ENCODE peak calls at places on chromosomes 7 and 10, in seven cellular contexts. O is fibroblast of the aortic adventitia, A is AG04450, V is A549, X is progenitor cell of endocrine pancreas, Z is IMR-90, I is AG04449. Q is an unnamed sample.

GRCh38 chr10:88272186-88272585 is 310.9 kb downstream of the RNLS start:
- DNase-seq in O (no peak), A (no peak), V (no peak), X (no peak), Z (peak), I (no peak), Q (no peak)

GRCh38 chr7:27409776-27410175 is 167.2 kb downstream of the EVX1 start:
- DNase-seq in O (no peak), A (no peak), V (no peak), X (no peak), Z (no peak), I (no peak), Q (no peak)

GRCh38 chr10:31694929-31695837 is 233.4 kb downstream of the ARHGAP12 start:
- DNase-seq in O (no peak), A (no peak), V (no peak), X (no peak), Z (peak), I (no peak), Q (no peak)

GRCh38 chr10:21496285-21497176 is 29.0 kb downstream of the SKIDA1 start:
- DNase-seq in O (no peak), A (no peak), V (peak), X (peak), Z (peak), I (no peak), Q (peak)

GRCh38 chr10:117175901-117176534 is 21.3 kb upstream of the KCNK18 start:
- DNase-seq in O (peak), A (peak), V (peak), X (peak), Z (peak), I (peak), Q (peak)

GRCh38 chr10:49768731-49769130 is 6.6 kb upstream of the OGDHL start:
- DNase-seq in O (no peak), A (no peak), V (no peak), X (no peak), Z (no peak), I (no peak), Q (no peak)

GRCh38 chr10:21810582-21811244 is 192.8 kb downstream of the DNAJC1 start:
- DNase-seq in O (no peak), A (no peak), V (no peak), X (no peak), Z (peak), I (no peak), Q (no peak)

GRCh38 chr7:54888067-54888735 is 129.2 kb upstream of the SEC61G start:
- DNase-seq in O (no peak), A (no peak), V (no peak), X (no peak), Z (no peak), I (no peak), Q (peak)

GRCh38 chr10:128567561-128567960 is 441.3 kb upstream of the MKI67 start:
- DNase-seq in O (no peak), A (no peak), V (no peak), X (no peak), Z (no peak), I (no peak), Q (no peak)

GRCh38 chr10:122561212-122561611 is 658 bp downstream of the DMBT1 start:
- DNase-seq in O (no peak), A (no peak), V (no peak), X (no peak), Z (no peak), I (no peak), Q (no peak)

GRCh38 chr10:88499569-88500470 is 83.3 kb downstream of the RNLS start:
- DNase-seq in O (peak), A (no peak), V (no peak), X (no peak), Z (peak), I (peak), Q (no peak)

GRCh38 chr7:100753750-100754149 is 20.4 kb downstream of the ZAN start:
- DNase-seq in O (peak), A (no peak), V (no peak), X (no peak), Z (peak), I (no peak), Q (no peak)

GRCh38 chr10:132048294-132048667 is 17.5 kb upstream of the JAKMIP3 start:
- DNase-seq in O (no peak), A (no peak), V (peak), X (no peak), Z (no peak), I (no peak), Q (no peak)

GRCh38 chr7:138929969-138930368 is 51.2 kb downstream of the KIAA1549 start:
- DNase-seq in O (no peak), A (no peak), V (no peak), X (no peak), Z (no peak), I (no peak), Q (no peak)

GRCh38 chr7:45923290-45923689 is 2.2 kb upstream of the IGFBP3 start:
- DNase-seq in O (peak), A (no peak), V (peak), X (peak), Z (peak), I (no peak), Q (peak)

GRCh38 chr7:158240801-158241200 is 346.8 kb downstream of the PTPRN2 start:
- DNase-seq in O (no peak), A (no peak), V (no peak), X (no peak), Z (no peak), I (no peak), Q (no peak)

GRCh38 chr10:38118072-38118807 is 24.1 kb downstream of the ZNF37A start:
- DNase-seq in O (peak), A (no peak), V (peak), X (no peak), Z (peak), I (no peak), Q (no peak)

GRCh38 chr10:71703577-71703976 is 16.0 kb downstream of the C10orf105 start:
- DNase-seq in O (no peak), A (no peak), V (no peak), X (no peak), Z (no peak), I (no peak), Q (no peak)

GRCh38 chr10:132616995-132617780 is 79.6 kb downstream of the INPP5A start:
- DNase-seq in O (no peak), A (no peak), V (no peak), X (no peak), Z (no peak), I (no peak), Q (no peak)

GRCh38 chr7:55538538-55538937 is 33.8 kb downstream of the VOPP1 start:
- DNase-seq in O (peak), A (peak), V (no peak), X (no peak), Z (peak), I (peak), Q (no peak)

GRCh38 chr7:2224934-2225333 is 7.8 kb downstream of the MAD1L1 start:
- DNase-seq in O (no peak), A (no peak), V (no peak), X (no peak), Z (no peak), I (no peak), Q (peak)

GRCh38 chr10:81728692-81729091 is 146.3 kb upstream of the NRG3 start:
- DNase-seq in O (no peak), A (no peak), V (no peak), X (no peak), Z (no peak), I (no peak), Q (no peak)

GRCh38 chr7:143375298-143376034 is 5.7 kb upstream of the ZYX start:
- DNase-seq in O (no peak), A (no peak), V (no peak), X (no peak), Z (no peak), I (no peak), Q (no peak)

GRCh38 chr7:151382079-151382885 is 27.6 kb downstream of the WDR86 start:
- DNase-seq in O (no peak), A (no peak), V (no peak), X (no peak), Z (no peak), I (no peak), Q (no peak)

GRCh38 chr7:99308461-99309074 is 17.1 kb upstream of the ARPC1A start:
- DNase-seq in O (peak), A (no peak), V (no peak), X (no peak), Z (peak), I (no peak), Q (no peak)

GRCh38 chr10:21532694-21533576 is 1.1 kb upstream of the MLLT10 start:
- DNase-seq in O (no peak), A (no peak), V (peak), X (no peak), Z (no peak), I (no peak), Q (no peak)

GRCh38 chr10:124621637-124622036 is 122.5 kb downstream of the FAM53B start:
- DNase-seq in O (no peak), A (no peak), V (no peak), X (no peak), Z (no peak), I (no peak), Q (no peak)

GRCh38 chr10:78506614-78507013 is 473.0 kb downstream of the RPS24 start:
- DNase-seq in O (no peak), A (no peak), V (no peak), X (no peak), Z (no peak), I (no peak), Q (no peak)

GRCh38 chr10:80771902-80772555 is 234.3 kb downstream of the SH2D4B start:
- DNase-seq in O (no peak), A (no peak), V (no peak), X (no peak), Z (no peak), I (no peak), Q (no peak)

GRCh38 chr10:49678827-49679479 is 498 bp upstream of the C10orf53 start:
- DNase-seq in O (no peak), A (no peak), V (no peak), X (no peak), Z (no peak), I (no peak), Q (no peak)

GRCh38 chr7:53311205-53311604 is 275.8 kb downstream of the POM121L12 start:
- DNase-seq in O (no peak), A (no peak), V (no peak), X (no peak), Z (no peak), I (no peak), Q (no peak)

GRCh38 chr7:11192506-11192905 is 218.8 kb downstream of the PHF14 start:
- DNase-seq in O (peak), A (no peak), V (no peak), X (no peak), Z (peak), I (peak), Q (no peak)

GRCh38 chr10:101903827-101904520 is 60.4 kb upstream of the KCNIP2 start:
- DNase-seq in O (no peak), A (no peak), V (no peak), X (no peak), Z (peak), I (no peak), Q (no peak)

GRCh38 chr7:80883188-80884025 is 35.4 kb downstream of the SEMA3C start:
- DNase-seq in O (peak), A (peak), V (peak), X (no peak), Z (peak), I (peak), Q (peak)

GRCh38 chr10:380313-380955 is 245.2 kb downstream of the ZMYND11 start:
- DNase-seq in O (peak), A (no peak), V (no peak), X (no peak), Z (peak), I (no peak), Q (no peak)

GRCh38 chr7:132783824-132784223 is 207.6 kb upstream of the PLXNA4 start:
- DNase-seq in O (peak), A (peak), V (peak), X (no peak), Z (peak), I (peak), Q (no peak)

GRCh38 chr7:123241809-123242208 is 42.0 kb upstream of the SLC13A1 start:
- DNase-seq in O (no peak), A (no peak), V (no peak), X (no peak), Z (no peak), I (no peak), Q (no peak)

GRCh38 chr7:151143261-151144015 is 24.1 kb downstream of the GBX1 start:
- DNase-seq in O (no peak), A (no peak), V (no peak), X (no peak), Z (no peak), I (no peak), Q (no peak)

GRCh38 chr7:66899552-66900280 is 21.3 kb upstream of the TMEM248 start:
- DNase-seq in O (no peak), A (no peak), V (no peak), X (no peak), Z (no peak), I (no peak), Q (no peak)

GRCh38 chr7:66896441-66896840 is 24.6 kb upstream of the TMEM248 start:
- DNase-seq in O (no peak), A (no peak), V (no peak), X (no peak), Z (no peak), I (no peak), Q (no peak)

DNA sequence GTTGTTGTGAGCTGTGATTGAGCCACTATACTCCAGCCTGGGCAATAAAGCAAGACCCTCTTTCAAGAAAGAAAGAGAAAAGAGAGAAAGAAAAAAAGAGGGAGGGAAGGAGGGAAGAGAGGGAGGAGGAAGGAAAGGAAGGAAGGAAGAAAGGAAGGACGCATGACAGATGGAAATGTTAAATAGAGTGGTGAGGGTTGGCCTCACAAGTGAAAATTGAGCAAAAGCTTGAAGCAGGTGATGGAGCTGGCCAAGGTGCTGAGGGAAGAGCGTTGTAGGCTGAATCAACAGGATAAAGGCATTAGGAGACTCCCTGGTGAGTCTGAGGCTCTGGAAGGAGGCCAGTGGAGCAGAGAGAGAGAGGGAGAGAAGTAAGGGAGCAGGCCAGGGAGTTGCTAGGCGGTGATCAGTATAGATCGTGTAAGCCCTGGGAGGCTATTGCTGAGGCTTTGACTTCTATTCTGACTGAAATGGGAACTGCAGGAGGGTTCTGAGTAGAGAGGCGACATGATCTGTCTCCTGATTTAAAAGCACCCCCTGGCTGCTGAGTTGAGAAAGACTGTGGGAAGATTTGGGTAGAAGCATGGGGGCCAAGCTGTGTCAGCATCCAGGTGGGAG is 26.5 kb upstream of the TMEM248 start:
- DNase-seq in O (peak), A (no peak), V (no peak), X (no peak), Z (peak), I (no peak), Q (no peak)
- TF ChIP-seq CTCF in O (no peak), A (peak), V (no peak), X (no peak), Z (no peak), I (no peak), Q (no peak)

GRCh38 chr10:97869091-97870042 is 19.7 kb downstream of the GOLGA7B start:
- DNase-seq in O (peak), A (peak), V (peak), X (peak), Z (peak), I (no peak), Q (peak)
- TF ChIP-seq CTCF in O (peak), A (peak), V (peak), X (peak), Z (peak), I (peak), Q (peak)

GRCh38 chr10:69141304-69141703 is 17.3 kb downstream of the VPS26A start:
- DNase-seq in O (no peak), A (no peak), V (no peak), X (no peak), Z (no peak), I (no peak), Q (no peak)
- TF ChIP-seq CTCF in O (no peak), A (no peak), V (no peak), X (no peak), Z (no peak), I (no peak), Q (no peak)

GRCh38 chr7:48107926-48108472 is 18.9 kb downstream of the UPP1 start:
- DNase-seq in O (no peak), A (no peak), V (no peak), X (no peak), Z (no peak), I (no peak), Q (no peak)

GRCh38 chr7:48109848-48110663 is 21.0 kb downstream of the UPP1 start:
- DNase-seq in O (peak), A (no peak), V (peak), X (peak), Z (peak), I (no peak), Q (peak)

GRCh38 chr7:48110868-48111267 is 21.8 kb downstream of the UPP1 start:
- DNase-seq in O (no peak), A (no peak), V (no peak), X (no peak), Z (no peak), I (no peak), Q (no peak)

GRCh38 chr7:48106906-48107659 is 18.0 kb downstream of the UPP1 start:
- DNase-seq in O (no peak), A (no peak), V (no peak), X (no peak), Z (no peak), I (no peak), Q (no peak)

GRCh38 chr7:48108959-48109847 is 20.1 kb downstream of the UPP1 start:
- DNase-seq in O (no peak), A (no peak), V (no peak), X (no peak), Z (no peak), I (no peak), Q (no peak)
- TF ChIP-seq CTCF in O (no peak), A (no peak), V (no peak), X (no peak), Z (no peak), I (no peak), Q (no peak)

GRCh38 chr7:129401968-129402860 is 32.0 kb upstream of the STRIP2 start:
- DNase-seq in O (no peak), A (no peak), V (peak), X (no peak), Z (no peak), I (no peak), Q (no peak)
- TF ChIP-seq CTCF in O (no peak), A (no peak), V (peak), X (no peak), Z (no peak), I (no peak), Q (no peak)

Q was measured in Calu3.